ENCODE peak calls at places on chromosome 10, in five cellular contexts. H, U, P, F and Z are unnamed samples.

GRCh38 chr10:34121974-34122282 is 693.2 kb downstream of the PARD3 start:
- DNase-seq in H (no peak), U (no peak), P (no peak), F (no peak), Z (no peak)

GRCh38 chr10:60968504-60968903 is 24.5 kb upstream of the RHOBTB1 start:
- DNase-seq in H (no peak), U (no peak), P (no peak), F (no peak), Z (no peak)

GRCh38 chr10:12251581-12251980 is 55.6 kb downstream of the CDC123 start:
- DNase-seq in H (no peak), U (no peak), P (no peak), F (no peak), Z (no peak)

GRCh38 chr10:24241536-24241935 is 32.6 kb downstream of the KIAA1217 start:
- DNase-seq in H (no peak), U (no peak), P (no peak), F (no peak), Z (no peak)

GRCh38 chr10:114551310-114551972 is 106.6 kb downstream of the ABLIM1 start:
- DNase-seq in H (no peak), U (peak), P (no peak), F (no peak), Z (peak)

GRCh38 chr10:100182281-100182680 is 3.5 kb downstream of the ERLIN1 start:
- DNase-seq in H (no peak), U (no peak), P (no peak), F (no peak), Z (no peak)

GRCh38 chr10:43305881-43306280 is 39.0 kb upstream of the RASGEF1A start:
- DNase-seq in H (no peak), U (no peak), P (no peak), F (no peak), Z (no peak)

GRCh38 chr10:79299397-79300370 is 47.6 kb upstream of the PPIF start:
- DNase-seq in H (peak), U (no peak), P (no peak), F (peak), Z (no peak)

GRCh38 chr10:13272164-13272571 is 27.7 kb downstream of the PHYH start:
- DNase-seq in H (peak), U (peak), P (no peak), F (no peak), Z (peak)

GRCh38 chr10:71767420-71768035 is 5.8 kb downstream of the VSIR start:
- DNase-seq in H (no peak), U (peak), P (no peak), F (no peak), Z (no peak)

GRCh38 chr10:6431186-6431585 is 148.9 kb downstream of the PRKCQ start:
- DNase-seq in H (no peak), U (no peak), P (no peak), F (no peak), Z (no peak)

GRCh38 chr10:88652621-88653020 is 11.6 kb upstream of the LIPF start:
- DNase-seq in H (no peak), U (no peak), P (no peak), F (no peak), Z (no peak)

GRCh38 chr10:49679480-49679893 is at the start of gene C10orf53:
- DNase-seq in H (peak), U (no peak), P (peak), F (peak), Z (peak)

GRCh38 chr10:21078410-21079329 is 181.6 kb upstream of the NEBL start:
- DNase-seq in H (peak), U (peak), P (peak), F (peak), Z (peak)

GRCh38 chr10:32207544-32207943 is 139.4 kb downstream of the EPC1 start:
- DNase-seq in H (peak), U (peak), P (peak), F (peak), Z (peak)

GRCh38 chr10:35212856-35213255 is 86.2 kb downstream of the CREM start:
- DNase-seq in H (no peak), U (peak), P (no peak), F (no peak), Z (no peak)

GRCh38 chr10:48518926-48519730 is 85.7 kb downstream of the ARHGAP22 start:
- DNase-seq in H (no peak), U (no peak), P (no peak), F (no peak), Z (no peak)

GRCh38 chr10:121002586-121003205 is 151.5 kb downstream of the WDR11 start:
- DNase-seq in H (no peak), U (no peak), P (no peak), F (peak), Z (no peak)

GRCh38 chr10:103637855-103638561 is 144.5 kb downstream of the NEURL1 start:
- DNase-seq in H (peak), U (peak), P (no peak), F (no peak), Z (no peak)

GRCh38 chr10:79312601-79313187 is 34.6 kb upstream of the PPIF start:
- DNase-seq in H (no peak), U (no peak), P (no peak), F (no peak), Z (no peak)

GRCh38 chr10:22646291-22646926 is 68.0 kb downstream of the PIP4K2A start:
- DNase-seq in H (no peak), U (no peak), P (peak), F (no peak), Z (no peak)

GRCh38 chr10:135601-136464 is 578 bp downstream of the ZMYND11 start:
- DNase-seq in H (peak), U (peak), P (peak), F (peak), Z (peak)

GRCh38 chr10:22268503-22268902 is 47.7 kb upstream of the COMMD3 start:
- DNase-seq in H (no peak), U (no peak), P (no peak), F (no peak), Z (no peak)

GRCh38 chr10:118531105-118531851 is 64.2 kb downstream of the PRLHR start:
- DNase-seq in H (no peak), U (no peak), P (no peak), F (no peak), Z (no peak)

GRCh38 chr10:89553064-89553734 is 17.8 kb upstream of the SLC16A12 start:
- DNase-seq in H (peak), U (no peak), P (no peak), F (peak), Z (no peak)